ENCODE peak calls at places on chromosomes 5 and 9, in six cellular contexts. One of them, this sample, is unnamed.
A peak's percentile ranks its signal among the peaks of the same experiment; 100 is the strongest.

GRCh38 chr9:78236511-78236950 is 656 bp downstream of the CEP78 start:
- DNase-seq in A549: peak; percentile 40
- DNase-seq in transverse colon: no peak
- DNase-seq in sigmoid colon: peak; percentile 67
- DNase-seq in endothelial cell of umbilical vein: no peak
- DNase-seq in thyroid gland: no peak
- DNase-seq in this sample: no peak

GRCh38 chr9:133405508-133406009 is 12.3 kb downstream of the REXO4 start:
- DNase-seq in A549: no peak
- DNase-seq in transverse colon: no peak
- DNase-seq in sigmoid colon: no peak
- DNase-seq in endothelial cell of umbilical vein: peak; percentile 33
- DNase-seq in thyroid gland: no peak
- DNase-seq in this sample: no peak

GRCh38 chr9:80906728-80907127 is 782.6 kb downstream of the TLE1 start:
- DNase-seq in A549: no peak
- DNase-seq in transverse colon: no peak
- DNase-seq in sigmoid colon: no peak
- DNase-seq in endothelial cell of umbilical vein: no peak
- DNase-seq in thyroid gland: no peak
- DNase-seq in this sample: no peak

GRCh38 chr5:38607396-38607795 is 51.0 kb upstream of the LIFR start:
- DNase-seq in A549: no peak
- DNase-seq in transverse colon: no peak
- DNase-seq in sigmoid colon: no peak
- DNase-seq in endothelial cell of umbilical vein: no peak
- DNase-seq in thyroid gland: no peak
- DNase-seq in this sample: no peak

GRCh38 chr5:59348189-59348588 is 545.3 kb downstream of the PDE4D start:
- DNase-seq in A549: no peak
- DNase-seq in transverse colon: no peak
- DNase-seq in sigmoid colon: no peak
- DNase-seq in endothelial cell of umbilical vein: peak; percentile 6
- DNase-seq in thyroid gland: no peak
- DNase-seq in this sample: no peak

GRCh38 chr5:134141346-134142050 is 27.0 kb downstream of the TCF7 start:
- DNase-seq in A549: no peak
- DNase-seq in transverse colon: no peak
- DNase-seq in sigmoid colon: peak; percentile 42
- DNase-seq in endothelial cell of umbilical vein: no peak
- DNase-seq in thyroid gland: no peak
- DNase-seq in this sample: no peak

GRCh38 chr9:85013703-85014102 is 344.2 kb downstream of the NTRK2 start:
- DNase-seq in A549: no peak
- DNase-seq in transverse colon: no peak
- DNase-seq in sigmoid colon: no peak
- DNase-seq in endothelial cell of umbilical vein: no peak
- DNase-seq in thyroid gland: no peak
- DNase-seq in this sample: no peak

GRCh38 chr5:78603636-78604175 is 44.9 kb downstream of the LHFPL2 start:
- DNase-seq in A549: no peak
- DNase-seq in transverse colon: no peak
- DNase-seq in sigmoid colon: no peak
- DNase-seq in endothelial cell of umbilical vein: no peak
- DNase-seq in thyroid gland: no peak
- DNase-seq in this sample: no peak

GRCh38 chr5:144335561-144335960 is 164.9 kb downstream of the KCTD16 start:
- DNase-seq in A549: no peak
- DNase-seq in transverse colon: no peak
- DNase-seq in sigmoid colon: no peak
- DNase-seq in endothelial cell of umbilical vein: no peak
- DNase-seq in thyroid gland: no peak
- DNase-seq in this sample: no peak

GRCh38 chr5:5941486-5941885 is 436.9 kb downstream of the MED10 start:
- DNase-seq in A549: no peak
- DNase-seq in transverse colon: no peak
- DNase-seq in sigmoid colon: no peak
- DNase-seq in endothelial cell of umbilical vein: no peak
- DNase-seq in thyroid gland: no peak
- DNase-seq in this sample: no peak

GRCh38 chr9:134724231-134724911 is 82.8 kb downstream of the COL5A1 start:
- DNase-seq in A549: no peak
- DNase-seq in transverse colon: no peak
- DNase-seq in sigmoid colon: peak; percentile 77
- DNase-seq in endothelial cell of umbilical vein: no peak
- DNase-seq in thyroid gland: no peak
- DNase-seq in this sample: no peak

GRCh38 chr5:179319123-179319522 is 26.1 kb downstream of the ADAMTS2 start:
- DNase-seq in A549: no peak
- DNase-seq in transverse colon: no peak
- DNase-seq in sigmoid colon: peak; percentile 33
- DNase-seq in endothelial cell of umbilical vein: no peak
- DNase-seq in thyroid gland: no peak
- DNase-seq in this sample: no peak

GRCh38 chr5:103262422-103262871 is 3.9 kb downstream of the MACIR start:
- DNase-seq in A549: no peak
- DNase-seq in transverse colon: no peak
- DNase-seq in sigmoid colon: no peak
- DNase-seq in endothelial cell of umbilical vein: peak; percentile 35
- DNase-seq in thyroid gland: no peak
- DNase-seq in this sample: no peak

GRCh38 chr5:181259974-181260719 is 796 bp downstream of the TRIM52 start:
- DNase-seq in A549: no peak
- DNase-seq in transverse colon: no peak
- DNase-seq in sigmoid colon: no peak
- DNase-seq in endothelial cell of umbilical vein: peak; percentile 17
- DNase-seq in thyroid gland: no peak
- DNase-seq in this sample: no peak

GRCh38 chr9:76516350-76516749 is 57.4 kb downstream of the GCNT1 start:
- DNase-seq in A549: no peak
- DNase-seq in transverse colon: no peak
- DNase-seq in sigmoid colon: no peak
- DNase-seq in endothelial cell of umbilical vein: no peak
- DNase-seq in thyroid gland: peak; percentile 40
- DNase-seq in this sample: no peak

GRCh38 chr5:143235423-143235822 is 168.1 kb downstream of the NR3C1 start:
- DNase-seq in A549: no peak
- DNase-seq in transverse colon: no peak
- DNase-seq in sigmoid colon: peak; percentile 64
- DNase-seq in endothelial cell of umbilical vein: no peak
- DNase-seq in thyroid gland: no peak
- DNase-seq in this sample: no peak

GRCh38 chr5:60196382-60197113 is 303.0 kb upstream of the PDE4D start:
- DNase-seq in A549: peak; percentile 69
- DNase-seq in transverse colon: no peak
- DNase-seq in sigmoid colon: peak; percentile 78
- DNase-seq in endothelial cell of umbilical vein: peak; percentile 82
- DNase-seq in thyroid gland: no peak
- DNase-seq in this sample: no peak

GRCh38 chr5:173056783-173057061 is 570 bp downstream of the CREBRF start:
- DNase-seq in A549: peak; percentile 61
- DNase-seq in transverse colon: no peak
- DNase-seq in sigmoid colon: no peak
- DNase-seq in endothelial cell of umbilical vein: no peak
- DNase-seq in thyroid gland: no peak
- DNase-seq in this sample: no peak
- H3K4me3 ChIP-seq in A549: peak overlapping the region; percentile 93
- H3K4me3 ChIP-seq in transverse colon: peak overlapping the region; percentile 99
- H3K4me3 ChIP-seq in sigmoid colon: peak overlapping the region; percentile 100
- H3K4me3 ChIP-seq in endothelial cell of umbilical vein: peak overlapping the region; percentile 89
- H3K4me3 ChIP-seq in thyroid gland: peak overlapping the region; percentile 88
- H3K4me3 ChIP-seq in this sample: peak overlapping the region; percentile 99

GRCh38 chr9:137201205-137201868 is 796 bp upstream of the TPRN start:
- DNase-seq in A549: no peak
- DNase-seq in transverse colon: no peak
- DNase-seq in sigmoid colon: no peak
- DNase-seq in endothelial cell of umbilical vein: no peak
- DNase-seq in thyroid gland: no peak
- DNase-seq in this sample: no peak
- H3K4me1 ChIP-seq in A549: peaks cover 36% of the 10 kb centered on the region
- H3K4me1 ChIP-seq in transverse colon: peaks cover 67% of the 10 kb centered on the region
- H3K4me1 ChIP-seq in sigmoid colon: peaks cover 72% of the 10 kb centered on the region
- H3K4me1 ChIP-seq in endothelial cell of umbilical vein: peaks cover 25% of the 10 kb centered on the region
- H3K4me1 ChIP-seq in thyroid gland: peaks cover 66% of the 10 kb centered on the region
- H3K4me1 ChIP-seq in this sample: peaks cover 69% of the 10 kb centered on the region

DNA sequence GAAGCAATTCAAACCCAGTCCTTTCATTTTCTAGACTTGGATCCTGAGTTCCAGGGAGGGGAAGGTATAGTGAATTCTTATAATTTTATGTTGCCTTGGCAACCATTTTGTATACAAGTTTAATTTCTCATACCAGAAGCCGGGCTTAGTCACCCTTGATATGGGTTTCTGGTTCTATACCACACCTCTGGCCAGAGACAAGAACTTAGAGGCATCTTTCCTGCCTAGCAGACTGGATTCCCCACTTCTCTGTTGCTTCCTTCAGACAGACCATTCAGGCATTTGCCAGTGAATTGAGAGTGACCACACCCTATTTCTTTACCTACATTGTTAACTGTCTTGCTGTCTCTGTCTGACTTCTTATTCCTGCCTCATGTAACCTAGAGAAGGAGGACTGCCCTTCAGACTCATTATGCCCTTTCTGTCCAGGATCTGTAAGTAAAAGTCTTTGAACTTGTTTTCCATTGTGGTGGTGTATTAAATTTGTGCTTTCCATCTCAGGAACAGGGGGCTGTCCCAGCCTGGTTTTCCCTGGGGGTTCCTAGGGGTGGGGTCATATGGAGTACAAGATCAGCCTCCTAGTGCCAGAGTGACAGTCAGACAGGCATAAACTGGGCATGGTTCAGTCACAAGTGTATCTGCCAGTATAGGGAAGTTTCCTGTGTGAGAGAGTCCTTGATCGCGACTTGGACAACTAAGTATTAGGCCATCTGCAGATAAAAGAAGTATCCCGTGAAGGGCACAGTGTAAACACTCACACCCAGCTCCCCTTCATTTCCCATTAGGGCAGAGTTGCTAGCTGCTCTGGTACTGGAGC is 27.4 kb downstream of the TNFSF8 start:
- DNase-seq in A549: no peak
- DNase-seq in transverse colon: no peak
- DNase-seq in sigmoid colon: no peak
- DNase-seq in endothelial cell of umbilical vein: no peak
- DNase-seq in thyroid gland: no peak
- DNase-seq in this sample: no peak
- TF ChIP-seq POLR2A in A549: no peak
- TF ChIP-seq POLR2A in transverse colon: no peak
- TF ChIP-seq POLR2A in sigmoid colon: no peak
- TF ChIP-seq POLR2A in endothelial cell of umbilical vein: no peak
- TF ChIP-seq POLR2A in thyroid gland: no peak
- TF ChIP-seq POLR2A in this sample: no peak

DNA sequence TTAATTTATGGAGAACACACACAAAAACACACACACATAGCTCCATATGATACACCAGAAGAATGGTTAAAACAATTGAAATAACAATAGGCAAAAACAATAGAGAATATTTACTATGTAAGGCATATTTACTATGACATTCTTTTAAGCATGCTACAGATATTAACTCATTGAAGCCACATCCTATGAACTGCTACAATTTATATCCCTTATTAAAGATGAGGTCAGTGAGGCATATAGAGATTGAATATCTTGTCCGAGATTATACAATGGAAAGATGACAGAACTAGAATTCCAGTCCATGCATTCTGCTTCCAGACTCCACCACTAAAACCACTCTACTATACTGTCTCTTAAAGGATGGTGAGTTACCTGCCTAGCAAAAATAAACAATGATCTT is 60.7 kb downstream of the ADAMTS12 start:
- DNase-seq in A549: no peak
- DNase-seq in transverse colon: no peak
- DNase-seq in sigmoid colon: no peak
- DNase-seq in endothelial cell of umbilical vein: no peak
- DNase-seq in thyroid gland: no peak
- DNase-seq in this sample: no peak
- H3K4me3 ChIP-seq in A549: no peak overlapping the region
- H3K4me3 ChIP-seq in transverse colon: no peak overlapping the region
- H3K4me3 ChIP-seq in sigmoid colon: no peak overlapping the region
- H3K4me3 ChIP-seq in endothelial cell of umbilical vein: no peak overlapping the region
- H3K4me3 ChIP-seq in thyroid gland: no peak overlapping the region
- H3K4me3 ChIP-seq in this sample: no peak overlapping the region

DNA sequence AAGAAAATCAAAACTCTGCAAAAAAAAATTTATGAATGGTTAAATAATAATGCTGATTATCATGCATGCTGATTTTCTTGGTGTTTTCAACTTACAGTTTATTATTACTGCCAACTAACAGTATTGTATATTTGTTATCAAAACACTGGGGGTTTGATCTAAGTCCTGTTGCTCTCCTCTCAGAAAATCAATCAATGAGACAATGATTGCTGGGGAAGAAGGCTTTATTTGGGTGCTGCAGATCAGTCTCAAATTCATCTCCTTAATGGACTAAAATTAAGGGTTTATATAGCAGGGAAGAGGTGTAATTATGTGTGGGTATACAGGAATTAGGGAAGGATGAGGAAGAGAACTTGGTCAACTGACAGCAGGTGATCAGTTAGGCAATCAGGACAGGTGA is 565.5 kb upstream of the CDH6 start:
- DNase-seq in A549: no peak
- DNase-seq in transverse colon: no peak
- DNase-seq in sigmoid colon: no peak
- DNase-seq in endothelial cell of umbilical vein: no peak
- DNase-seq in thyroid gland: no peak
- DNase-seq in this sample: no peak
- H3K4me1 ChIP-seq in A549: no peaks in the 10 kb centered on the region
- H3K4me1 ChIP-seq in transverse colon: no peaks in the 10 kb centered on the region
- H3K4me1 ChIP-seq in sigmoid colon: no peaks in the 10 kb centered on the region
- H3K4me1 ChIP-seq in endothelial cell of umbilical vein: no peaks in the 10 kb centered on the region
- H3K4me1 ChIP-seq in thyroid gland: no peaks in the 10 kb centered on the region
- H3K4me1 ChIP-seq in this sample: no peaks in the 10 kb centered on the region

DNA sequence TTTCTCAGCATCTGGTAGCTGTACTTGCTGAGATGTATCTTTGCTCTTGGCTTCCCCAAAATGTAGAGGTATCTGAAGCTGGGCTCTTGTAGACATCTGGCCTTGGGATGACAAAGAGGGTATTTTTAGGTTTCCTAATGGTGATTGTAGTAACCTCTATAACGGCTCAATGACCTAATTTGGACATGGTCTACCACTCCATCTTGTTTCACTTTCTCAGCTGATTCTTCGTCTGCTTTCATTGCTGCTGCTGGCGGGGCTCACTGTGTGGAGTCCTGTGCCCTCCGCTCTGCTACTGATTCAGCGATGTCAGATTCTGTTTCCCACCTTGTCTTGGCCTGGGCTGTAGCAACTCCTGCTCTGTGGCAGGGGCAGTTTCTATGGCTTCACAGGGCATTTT is 12.7 kb upstream of the MARCHF11 start:
- DNase-seq in A549: no peak
- DNase-seq in transverse colon: no peak
- DNase-seq in sigmoid colon: no peak
- DNase-seq in endothelial cell of umbilical vein: no peak
- DNase-seq in thyroid gland: no peak
- DNase-seq in this sample: no peak
- TF ChIP-seq POLR2A in A549: no peak
- TF ChIP-seq POLR2A in transverse colon: no peak
- TF ChIP-seq POLR2A in sigmoid colon: no peak
- TF ChIP-seq POLR2A in endothelial cell of umbilical vein: no peak
- TF ChIP-seq POLR2A in thyroid gland: no peak
- TF ChIP-seq POLR2A in this sample: no peak

This sample was measured in right lobe of liver.